ENCODE peak calls at places on chromosomes 7 and 10, in ten cellular contexts. I, B, Y, A, M, S, X, P, O and Z are unnamed samples. For H3K4me1, the result is how much of the 10 kb centered on the place peaks cover.

GRCh38 chr10:21687197-21687993 is 153.4 kb downstream of the MLLT10 start:
- DNase-seq in S (no peak), Y (no peak), X (no peak), B (no peak), M (no peak), I (no peak), P (no peak), A (no peak), O (no peak), Z (no peak)

GRCh38 chr7:44618754-44619153 is 12.3 kb downstream of the OGDH start:
- DNase-seq in S (no peak), I (no peak), M (no peak), A (no peak), Y (no peak), X (no peak), B (no peak), O (no peak), P (no peak), Z (no peak)

GRCh38 chr10:24039331-24039730 is 169.6 kb upstream of the KIAA1217 start:
- DNase-seq in M (no peak), A (no peak), S (no peak), O (no peak), B (no peak), Y (no peak), P (no peak), I (no peak), X (no peak), Z (no peak)

GRCh38 chr10:72152286-72152685 is 63.5 kb upstream of the ANAPC16 start:
- DNase-seq in I (no peak), X (no peak), O (no peak), P (no peak), B (no peak), Y (no peak), M (no peak), S (no peak), A (no peak), Z (no peak)

GRCh38 chr7:29327455-29327854 is 132.9 kb downstream of the CHN2 start:
- DNase-seq in S (no peak), I (no peak), Y (no peak), O (no peak), B (no peak), A (no peak), M (no peak), X (no peak), P (no peak), Z (no peak)

GRCh38 chr7:127933116-127933515 is 98.1 kb downstream of the LRRC4 start:
- DNase-seq in I (no peak), X (no peak), Y (no peak), P (no peak), O (no peak), M (no peak), B (no peak), A (no peak), S (no peak), Z (no peak)

GRCh38 chr10:60910543-60910942 is 33.4 kb downstream of the RHOBTB1 start:
- DNase-seq in P (peak), X (no peak), I (no peak), M (no peak), Y (no peak), A (peak), B (no peak), S (no peak), O (no peak), Z (no peak)

GRCh38 chr10:122499491-122499941 is 38.2 kb downstream of the HTRA1 start:
- DNase-seq in I (no peak), O (no peak), Y (peak), B (no peak), X (no peak), P (no peak), S (peak), A (no peak), M (no peak), Z (no peak)

GRCh38 chr7:15755061-15755460 is 68.6 kb upstream of the MEOX2 start:
- DNase-seq in M (no peak), P (no peak), X (no peak), I (no peak), B (no peak), O (no peak), Y (no peak), S (no peak), A (no peak), Z (no peak)

GRCh38 chr10:132722391-132722790 is 63.6 kb downstream of the NKX6-2 start:
- DNase-seq in Y (no peak), I (no peak), A (no peak), M (no peak), B (no peak), P (no peak), S (no peak), X (no peak), O (no peak), Z (no peak)

GRCh38 chr10:22321831-22322662 is 1.1 kb downstream of the BMI1 start:
- DNase-seq in A (peak), O (no peak), P (no peak), B (peak), Y (no peak), M (peak), I (no peak), X (peak), S (peak), Z (no peak)

GRCh38 chr7:3095046-3095445 is 51.4 kb upstream of the CARD11 start:
- DNase-seq in M (no peak), X (no peak), P (no peak), B (no peak), S (no peak), O (no peak), Y (peak), A (no peak), I (no peak), Z (no peak)

GRCh38 chr10:103820101-103821062 is 35.0 kb downstream of the SH3PXD2A start:
- DNase-seq in X (no peak), Y (peak), A (peak), B (no peak), M (peak), O (peak), S (peak), I (no peak), P (peak), Z (no peak)

GRCh38 chr10:18145652-18146051 is 5.4 kb downstream of the CACNB2 start:
- DNase-seq in X (no peak), M (no peak), Y (no peak), B (no peak), I (no peak), S (no peak), P (no peak), O (no peak), A (no peak), Z (no peak)

GRCh38 chr7:44408596-44408995 is 81.9 kb downstream of the NUDCD3 start:
- DNase-seq in P (no peak), O (no peak), I (no peak), M (no peak), A (no peak), B (no peak), X (no peak), S (no peak), Y (no peak), Z (no peak)

GRCh38 chr10:125520968-125521367 is 162.0 kb downstream of the TEX36 start:
- DNase-seq in M (no peak), S (no peak), X (no peak), O (no peak), A (no peak), P (no peak), Y (no peak), I (no peak), B (no peak), Z (no peak)

GRCh38 chr10:125523347-125523746 is 159.6 kb downstream of the TEX36 start:
- DNase-seq in M (no peak), P (no peak), A (no peak), X (no peak), B (no peak), S (no peak), O (no peak), Y (no peak), I (no peak), Z (peak)

GRCh38 chr10:125521721-125522680 is 161.0 kb downstream of the TEX36 start:
- DNase-seq in M (peak), S (no peak), P (no peak), A (no peak), B (peak), X (peak), I (peak), O (no peak), Y (no peak), Z (peak)
- TF ChIP-seq EP300 in M (no peak), S (no peak), P (no peak), A (no peak), B (no peak), X (no peak), I (no peak), O (no peak), Y (no peak), Z (no peak)

GRCh38 chr7:101926265-101926664 is 108.8 kb downstream of the CUX1 start:
- DNase-seq in M (no peak), A (no peak), Y (no peak), O (no peak), X (no peak), I (no peak), P (no peak), S (peak), B (no peak), Z (no peak)
- H3K27ac ChIP-seq in M (no peak), A (no peak), Y (no peak), O (no peak), X (no peak), I (no peak), P (no peak), S (no peak), B (no peak), Z (no peak)

GRCh38 chr10:35422236-35422635 is 85.9 kb downstream of the CCNY start:
- DNase-seq in A (no peak), M (no peak), X (no peak), I (peak), P (no peak), S (no peak), Y (no peak), B (no peak), O (no peak), Z (no peak)

GRCh38 chr10:35420827-35421552 is 84.7 kb downstream of the CCNY start:
- DNase-seq in B (no peak), Y (no peak), A (no peak), O (no peak), I (no peak), S (peak), X (no peak), M (no peak), P (no peak), Z (no peak)

GRCh38 chr10:35416628-35417625 is 80.6 kb downstream of the CCNY start:
- DNase-seq in X (no peak), Y (no peak), M (no peak), O (no peak), I (no peak), P (no peak), A (no peak), S (peak), B (no peak), Z (no peak)

GRCh38 chr10:35421553-35422178 is 85.4 kb downstream of the CCNY start:
- DNase-seq in X (no peak), B (peak), S (peak), P (no peak), O (no peak), A (peak), M (no peak), Y (peak), I (peak), Z (no peak)

DNA sequence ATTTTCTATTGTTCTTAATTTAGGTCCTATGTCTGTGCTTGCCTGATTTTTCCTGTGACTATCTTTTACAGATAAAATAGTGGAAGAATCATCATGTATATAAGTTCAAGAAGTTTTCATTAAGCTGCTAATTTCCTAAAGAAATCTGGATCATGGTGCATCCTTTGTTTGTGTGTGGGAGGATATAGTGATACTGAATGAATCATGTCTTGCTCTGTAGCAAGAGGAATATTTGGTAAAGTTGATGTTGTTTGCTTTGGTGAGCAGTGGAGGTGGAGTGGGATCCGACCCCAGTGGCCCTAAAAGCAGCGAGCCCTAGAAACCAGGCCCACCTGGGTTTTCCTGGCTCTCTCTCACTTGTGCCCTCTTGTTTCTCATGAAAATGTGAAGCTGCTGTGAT is 83.7 kb downstream of the CCNY start:
- DNase-seq in O (no peak), I (no peak), Y (no peak), X (no peak), B (peak), S (no peak), M (no peak), A (no peak), P (no peak), Z (no peak)
- H3K4me1 ChIP-seq in O (half or more), I (half or more), Y (under half), X (under half), B (half or more), S (half or more), M (under half), A (under half), P (half or more), Z (half or more)

GRCh38 chr10:20100157-20100556 is 283.9 kb downstream of the PLXDC2 start:
- DNase-seq in M (peak), S (no peak), A (no peak), I (no peak), P (no peak), O (no peak), X (no peak), Y (no peak), B (no peak), Z (no peak)

GRCh38 chr10:20105236-20105635 is 289.0 kb downstream of the PLXDC2 start:
- DNase-seq in X (no peak), P (no peak), S (no peak), Y (no peak), O (no peak), I (no peak), A (no peak), M (no peak), B (no peak), Z (no peak)

GRCh38 chr10:20110435-20111119 is 294.3 kb downstream of the PLXDC2 start:
- DNase-seq in I (no peak), M (no peak), X (no peak), B (no peak), A (no peak), P (no peak), S (no peak), Y (no peak), O (no peak), Z (no peak)

GRCh38 chr10:20105931-20106330 is 289.7 kb downstream of the PLXDC2 start:
- DNase-seq in P (no peak), M (no peak), B (no peak), O (no peak), S (no peak), I (no peak), Y (no peak), X (no peak), A (no peak), Z (no peak)
- TF ChIP-seq EP300 in P (no peak), M (no peak), B (no peak), O (no peak), S (no peak), I (no peak), Y (no peak), X (no peak), A (no peak), Z (no peak)

GRCh38 chr7:6616854-6617643 is 1.6 kb downstream of the ZNF853 start:
- DNase-seq in X (no peak), S (no peak), O (no peak), B (no peak), I (no peak), P (no peak), A (no peak), Y (no peak), M (no peak), Z (no peak)

GRCh38 chr7:6613706-6614105 is 1.7 kb upstream of the ZNF853 start:
- DNase-seq in S (no peak), P (no peak), B (no peak), X (no peak), Y (no peak), A (no peak), I (no peak), M (no peak), O (no peak), Z (no peak)

GRCh38 chr7:6618621-6619020 is 3.2 kb downstream of the ZNF853 start:
- DNase-seq in B (no peak), X (no peak), A (no peak), Y (no peak), P (no peak), S (no peak), O (no peak), M (no peak), I (no peak), Z (no peak)

GRCh38 chr7:6614941-6615737 is at the start of gene ZNF853:
- DNase-seq in A (peak), Y (no peak), X (peak), M (peak), P (no peak), B (no peak), I (no peak), S (no peak), O (no peak), Z (no peak)

DNA sequence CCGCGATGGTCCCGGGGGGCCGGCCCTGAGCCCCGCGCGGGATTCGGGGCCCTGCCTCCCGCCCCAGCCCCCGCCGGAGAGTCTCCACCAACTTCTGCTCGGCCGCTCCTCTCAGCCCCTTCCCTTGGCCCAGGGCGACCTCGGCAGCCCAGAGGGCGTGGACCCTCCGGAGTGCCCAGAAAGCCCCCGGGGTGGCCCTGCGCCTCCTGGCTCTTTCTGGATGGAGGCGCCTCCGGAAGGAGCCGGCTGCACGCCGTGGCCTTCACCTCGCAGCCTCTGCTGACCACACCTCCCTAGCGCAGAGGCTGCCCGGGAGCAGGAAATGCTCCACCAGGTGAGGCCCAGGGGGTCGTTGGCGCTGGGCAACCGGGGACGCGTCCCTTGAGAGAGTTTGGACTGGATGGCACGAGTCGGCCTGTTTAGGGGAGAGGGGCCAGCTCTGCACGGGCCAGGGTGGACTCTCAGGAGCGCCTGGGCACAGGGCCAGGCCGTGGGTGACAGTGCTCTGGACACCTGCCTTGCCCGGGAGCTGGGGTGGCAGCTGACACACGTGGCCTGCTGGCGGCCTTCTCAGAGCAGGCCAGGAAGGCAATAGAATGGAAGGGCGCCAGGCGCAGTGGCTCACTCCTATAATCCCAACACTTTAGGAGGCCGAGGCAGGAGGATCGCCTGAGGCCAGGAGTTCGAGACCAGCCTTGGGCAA is 594 bp downstream of the ZNF853 start:
- DNase-seq in M (peak), P (no peak), X (no peak), B (no peak), I (peak), O (no peak), S (no peak), Y (no peak), A (peak), Z (no peak)
- H3K27ac ChIP-seq in M (peak), P (no peak), X (no peak), B (peak), I (peak), O (no peak), S (peak), Y (peak), A (peak), Z (no peak)